ENCODE peak calls at places on chromosomes 2 and 18, in six cellular contexts. H is T follicular helper cell, B is amygdala, U is IMR-90, C is mesenteric fat pad, Q is left cardiac atrium. D is an unnamed sample.

GRCh38 chr18:48050176-48050575 is 119.7 kb upstream of the SMAD2 start:
- DNase-seq in H (no peak), B (no peak), U (no peak), C (no peak), Q (no peak), D (no peak)

GRCh38 chr2:130353291-130354134 is 2.3 kb upstream of the PTPN18 start:
- DNase-seq in H (no peak), B (no peak), U (no peak), C (no peak), Q (peak), D (no peak)

GRCh38 chr18:8982416-8983183 is 119.9 kb upstream of the NDUFV2 start:
- DNase-seq in H (no peak), B (no peak), U (peak), C (no peak), Q (no peak), D (no peak)

GRCh38 chr2:12619975-12620374 is 96.8 kb upstream of the TRIB2 start:
- DNase-seq in H (no peak), B (no peak), U (peak), C (no peak), Q (peak), D (peak)

GRCh38 chr18:9147440-9148238 is 11.1 kb downstream of the ANKRD12 start:
- DNase-seq in H (no peak), B (no peak), U (peak), C (no peak), Q (no peak), D (no peak)

GRCh38 chr2:230658577-230658876 is 54.1 kb upstream of the CAB39 start:
- DNase-seq in H (no peak), B (no peak), U (no peak), C (no peak), Q (no peak), D (no peak)

GRCh38 chr18:77320960-77321559 is 71.4 kb downstream of the GALR1 start:
- DNase-seq in H (no peak), B (no peak), U (no peak), C (no peak), Q (no peak), D (no peak)

GRCh38 chr2:98731709-98732349 is 897 bp upstream of the MGAT4A start:
- DNase-seq in H (no peak), B (no peak), U (no peak), C (no peak), Q (no peak), D (no peak)

D was measured in tibial nerve.